ENCODE peak calls at places on chromosomes 5 and 9, in four cellular contexts. H is HFF-Myc, Q is fibroblast of pulmonary artery, N is stomach. E is an unnamed sample.

GRCh38 chr9:106218854-106219253 is 524.5 kb downstream of the TMEM38B start:
- DNase-seq in H (no peak), Q (no peak), N (no peak), E (no peak)

GRCh38 chr5:149079883-149080282 is 17.0 kb upstream of the SH3TC2 start:
- DNase-seq in H (no peak), Q (no peak), N (no peak), E (no peak)

GRCh38 chr5:171207256-171207866 is 101.7 kb upstream of the TLX3 start:
- DNase-seq in H (peak), Q (peak), N (no peak), E (peak)

GRCh38 chr5:9284781-9285307 is 261.0 kb downstream of the SEMA5A start:
- DNase-seq in H (peak), Q (peak), N (no peak), E (peak)

GRCh38 chr9:87270241-87271234 is 227.1 kb upstream of the DAPK1 start:
- DNase-seq in H (peak), Q (peak), N (no peak), E (peak)

GRCh38 chr9:83469722-83470121 is 68.5 kb downstream of the FRMD3 start:
- DNase-seq in H (no peak), Q (no peak), N (no peak), E (no peak)

GRCh38 chr9:8304720-8305119 is 505.1 kb upstream of the DMAC1 start:
- DNase-seq in H (no peak), Q (no peak), N (no peak), E (no peak)

GRCh38 chr5:159324097-159324760 is 6.1 kb downstream of the IL12B start:
- DNase-seq in H (peak), Q (no peak), N (no peak), E (peak)

GRCh38 chr5:64000096-64000495 is 37.9 kb upstream of the HTR1A start:
- DNase-seq in H (no peak), Q (no peak), N (no peak), E (no peak)

GRCh38 chr9:93711002-93711401 is 134.6 kb downstream of the PHF2 start:
- DNase-seq in H (no peak), Q (no peak), N (no peak), E (no peak)

GRCh38 chr9:17117372-17117771 is 17.5 kb upstream of the CNTLN start:
- DNase-seq in H (no peak), Q (no peak), N (no peak), E (no peak)

GRCh38 chr5:135208555-135209494 is 174.8 kb upstream of the PITX1 start:
- DNase-seq in H (peak), Q (peak), N (peak), E (peak)

GRCh38 chr9:121884057-121884512 is 209.0 kb downstream of the TTLL11 start:
- DNase-seq in H (no peak), Q (no peak), N (no peak), E (no peak)

GRCh38 chr9:126146254-126147145 is 180.1 kb upstream of the MVB12B start:
- DNase-seq in H (no peak), Q (no peak), N (peak), E (no peak)

GRCh38 chr5:77285442-77285841 is 75.0 kb downstream of the PDE8B start:
- DNase-seq in H (no peak), Q (no peak), N (no peak), E (no peak)

GRCh38 chr9:114810614-114811013 is 4.8 kb upstream of the TNFSF15 start:
- DNase-seq in H (no peak), Q (no peak), N (no peak), E (no peak)

GRCh38 chr9:15622596-15622995 is 69.8 kb downstream of the CCDC171 start:
- DNase-seq in H (no peak), Q (peak), N (no peak), E (peak)

GRCh38 chr9:8600914-8601680 is 801.5 kb upstream of the DMAC1 start:
- DNase-seq in H (no peak), Q (no peak), N (no peak), E (peak)

GRCh38 chr5:44943637-44944036 is 134.9 kb downstream of the MRPS30 start:
- DNase-seq in H (no peak), Q (no peak), N (no peak), E (no peak)

GRCh38 chr5:165497707-165498106 is 1992.3 kb downstream of the MAT2B start:
- DNase-seq in H (no peak), Q (peak), N (no peak), E (peak)

GRCh38 chr5:98401645-98402044 is 371.8 kb upstream of the RGMB start:
- DNase-seq in H (no peak), Q (no peak), N (no peak), E (no peak)

GRCh38 chr9:84111726-84112125 is 131.1 kb downstream of the RMI1 start:
- DNase-seq in H (no peak), Q (peak), N (no peak), E (peak)

GRCh38 chr9:26504057-26504456 is 388.5 kb downstream of the CAAP1 start:
- DNase-seq in H (no peak), Q (no peak), N (no peak), E (no peak)

GRCh38 chr5:123134653-123135181 is 45.7 kb downstream of the PRDM6 start:
- DNase-seq in H (no peak), Q (no peak), N (no peak), E (no peak)

GRCh38 chr5:172096184-172096941 is 89.9 kb upstream of the FBXW11 start:
- DNase-seq in H (no peak), Q (no peak), N (no peak), E (no peak)

GRCh38 chr9:125462766-125463384 is 201.2 kb downstream of the GAPVD1 start:
- DNase-seq in H (no peak), Q (peak), N (no peak), E (no peak)

GRCh38 chr5:50966986-50967385 is 300.5 kb downstream of the PARP8 start:
- DNase-seq in H (no peak), Q (no peak), N (no peak), E (no peak)

GRCh38 chr9:81759680-81760215 is 70.4 kb upstream of the TLE1 start:
- DNase-seq in H (peak), Q (peak), N (no peak), E (peak)

GRCh38 chr5:129541648-129542251 is 81.7 kb downstream of the ADAMTS19 start:
- DNase-seq in H (peak), Q (peak), N (no peak), E (peak)

GRCh38 chr9:131758972-131759647 is 19.2 kb upstream of the RAPGEF1 start:
- DNase-seq in H (no peak), Q (no peak), N (no peak), E (peak)

GRCh38 chr9:2872307-2872940 is 28.5 kb upstream of the PUM3 start:
- DNase-seq in H (no peak), Q (peak), N (no peak), E (peak)
- TF ChIP-seq CTCF in H (peak), Q (peak), N (no peak), E (peak)

GRCh38 chr9:113687680-113688371 is 188.3 kb upstream of the ZNF618 start:
- DNase-seq in H (no peak), Q (peak), N (no peak), E (no peak)
- H3K4me3 ChIP-seq in H (no peak), Q (no peak), N (peak), E (no peak)

DNA sequence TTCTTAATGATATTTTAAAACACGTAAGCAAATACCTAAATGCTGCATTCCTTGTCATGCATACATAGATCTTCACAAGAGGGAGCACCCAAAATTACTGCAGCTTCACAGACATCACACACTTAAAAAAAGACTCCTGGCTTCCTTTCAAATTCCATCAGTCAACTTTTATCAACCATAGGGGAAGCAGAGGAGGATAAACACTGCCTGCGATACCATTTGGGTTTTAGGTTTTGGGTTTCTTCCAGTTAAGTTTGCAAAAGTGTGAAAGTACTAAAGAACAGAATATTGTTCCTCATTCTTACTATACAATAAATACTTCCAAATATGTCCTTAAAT is 104.2 kb downstream of the EFNA5 start:
- DNase-seq in H (no peak), Q (peak), N (no peak), E (no peak)
- TF ChIP-seq CTCF in H (no peak), Q (no peak), N (no peak), E (no peak)

DNA sequence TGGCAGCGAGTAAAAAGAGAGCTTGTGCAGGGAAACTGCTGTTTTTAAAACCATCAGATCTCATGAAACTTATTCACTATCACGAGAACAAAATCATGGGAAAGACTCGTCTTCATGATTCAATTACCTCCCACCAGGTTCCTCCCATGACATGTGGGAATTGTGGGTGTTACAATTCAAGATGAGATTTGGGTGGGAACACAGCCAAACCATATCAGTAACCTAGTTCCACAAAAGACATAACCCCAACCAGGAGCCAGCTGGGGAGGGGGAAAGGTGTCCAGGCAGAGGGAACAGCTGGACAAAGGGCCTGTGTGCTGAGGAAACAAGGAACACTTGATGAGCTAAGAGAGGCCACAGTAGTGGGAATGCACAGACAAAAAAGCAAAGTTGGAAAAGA is 71.1 kb downstream of the BASP1 start:
- DNase-seq in H (no peak), Q (no peak), N (no peak), E (no peak)
- H3K4me3 ChIP-seq in H (no peak), Q (no peak), N (no peak), E (no peak)

GRCh38 chr5:1278656-1279442 is 16.0 kb downstream of the TERT start:
- DNase-seq in H (no peak), Q (no peak), N (no peak), E (no peak)
- TF ChIP-seq CTCF in H (no peak), Q (no peak), N (no peak), E (no peak)

DNA sequence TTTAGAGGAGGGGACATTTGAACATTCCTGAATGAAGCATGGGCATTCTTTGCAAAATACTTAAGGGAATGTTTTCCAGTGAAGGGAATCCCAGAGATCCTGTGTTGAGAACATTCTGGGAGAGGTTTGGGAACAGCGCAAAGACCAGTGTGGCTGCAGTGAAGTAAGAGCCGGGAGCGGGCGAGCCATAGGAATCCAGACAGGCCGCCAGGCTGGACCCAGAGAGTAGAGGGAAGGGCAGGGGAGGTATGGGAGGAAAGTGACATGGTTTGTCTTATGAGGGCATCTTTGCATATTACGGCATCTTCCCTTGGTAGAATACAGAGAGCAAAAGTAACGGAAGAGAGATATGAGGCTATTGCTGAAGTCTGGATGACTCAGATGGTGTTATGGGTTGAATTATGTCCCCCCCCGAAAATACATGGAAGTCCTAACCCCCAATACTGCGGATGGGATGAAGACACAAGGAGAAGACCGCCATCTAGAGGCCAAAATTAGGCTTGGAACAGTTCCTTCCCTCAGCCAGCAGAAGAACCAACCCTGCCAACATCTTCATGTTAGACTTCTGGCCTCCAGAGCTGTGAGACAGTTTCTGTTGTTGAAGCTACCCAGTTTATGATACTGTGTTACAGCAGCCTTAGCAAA is 268.2 kb downstream of the MAST4 start:
- DNase-seq in H (peak), Q (peak), N (no peak), E (peak)
- H3K4me3 ChIP-seq in H (no peak), Q (no peak), N (no peak), E (no peak)

GRCh38 chr5:141196363-141196762 is 3.1 kb upstream of the PCDHB11 start:
- DNase-seq in H (no peak), Q (no peak), N (no peak), E (no peak)

GRCh38 chr5:141199359-141200235 is at the start of gene PCDHB11:
- DNase-seq in H (no peak), Q (no peak), N (no peak), E (no peak)
- TF ChIP-seq CTCF in H (no peak), Q (no peak), N (no peak), E (no peak)

DNA sequence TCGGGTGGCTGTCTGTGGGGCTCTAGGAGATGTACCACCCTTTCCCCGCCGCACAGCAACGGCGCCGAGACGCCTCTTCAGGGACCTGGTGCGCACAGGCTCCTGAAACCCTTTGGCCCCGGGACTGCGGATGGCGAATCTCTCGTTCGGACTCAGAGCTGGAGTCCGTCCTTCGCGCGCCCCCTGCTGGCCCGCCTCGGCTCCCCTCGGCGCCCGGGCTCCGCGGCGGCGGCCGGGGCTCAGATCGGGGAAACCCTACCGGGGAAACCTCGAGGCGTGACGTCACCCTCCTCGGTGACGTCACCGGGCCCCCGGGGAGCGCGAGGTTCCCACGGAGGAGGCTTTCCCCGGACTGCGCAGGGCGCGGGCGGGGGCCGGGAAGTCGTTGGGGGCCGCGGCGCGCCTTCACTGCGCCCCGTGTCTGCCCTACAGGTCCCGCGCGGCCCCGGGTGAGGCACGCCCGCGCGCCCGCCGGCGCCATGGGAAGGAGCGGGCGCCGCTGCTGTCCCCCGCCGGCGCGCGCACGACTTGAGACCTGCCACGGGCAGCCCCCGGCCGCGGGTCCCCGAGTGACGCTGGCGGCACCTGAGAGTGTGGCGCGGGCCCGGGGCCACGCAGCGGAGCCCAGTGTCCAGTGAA is 7.9 kb downstream of the PRR7 start:
- DNase-seq in H (no peak), Q (peak), N (peak), E (peak)
- H3K4me3 ChIP-seq in H (peak), Q (peak), N (peak), E (peak)

GRCh38 chr5:80894083-80894482 is 66.1 kb upstream of the RASGRF2 start:
- DNase-seq in H (no peak), Q (no peak), N (no peak), E (no peak)
- TF ChIP-seq CTCF in H (no peak), Q (no peak), N (no peak), E (no peak)

DNA sequence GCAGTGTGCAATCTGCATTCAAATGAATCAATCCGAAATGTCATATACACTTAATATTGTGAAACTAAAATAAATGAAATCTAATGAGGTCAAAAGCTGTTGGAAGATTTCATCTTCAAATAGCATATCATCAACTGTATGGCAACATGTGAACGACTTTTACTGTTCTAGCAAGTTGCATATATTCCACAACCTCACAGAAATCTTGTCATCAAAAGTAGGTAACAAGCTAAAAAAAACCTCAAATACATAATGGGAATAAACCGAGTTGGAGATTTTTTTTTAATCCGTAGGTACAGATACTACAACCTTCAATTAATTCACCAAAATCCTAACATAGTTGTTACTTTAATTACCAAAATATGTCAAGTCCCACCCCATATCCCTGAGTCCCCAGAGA is 1.1 kb downstream of the PTBP3 start:
- DNase-seq in H (no peak), Q (no peak), N (no peak), E (no peak)
- H3K4me3 ChIP-seq in H (peak), Q (peak), N (peak), E (peak)